ENCODE peak calls at places on chromosomes 7 and 10, in five cellular contexts. One of them, this sample, is unnamed.

GRCh38 chr10:97713351-97713827 is at the start of gene MARVELD1:
- DNase-seq in transverse colon: peak; percentile 70
- DNase-seq in HCT116: no peak
- DNase-seq in GM12878: no peak
- DNase-seq in suprapubic skin: peak; percentile 90
- DNase-seq in this sample: peak; percentile 66

GRCh38 chr10:30364391-30365268 is 15.6 kb upstream of the MTPAP start:
- DNase-seq in GM12878: no peak
- DNase-seq in transverse colon: no peak
- DNase-seq in HCT116: no peak
- DNase-seq in suprapubic skin: no peak
- DNase-seq in this sample: no peak

GRCh38 chr7:29980151-29980550 is 9.4 kb downstream of the SCRN1 start:
- DNase-seq in transverse colon: no peak
- DNase-seq in HCT116: no peak
- DNase-seq in GM12878: no peak
- DNase-seq in suprapubic skin: no peak
- DNase-seq in this sample: no peak

GRCh38 chr10:122033224-122033926 is 44.4 kb downstream of the TACC2 start:
- DNase-seq in suprapubic skin: no peak
- DNase-seq in GM12878: no peak
- DNase-seq in transverse colon: peak; percentile 72
- DNase-seq in HCT116: no peak
- DNase-seq in this sample: peak; percentile 60

GRCh38 chr7:71459137-71459536 is 327.2 kb downstream of the GALNT17 start:
- DNase-seq in HCT116: no peak
- DNase-seq in transverse colon: no peak
- DNase-seq in GM12878: no peak
- DNase-seq in suprapubic skin: no peak
- DNase-seq in this sample: no peak

GRCh38 chr7:157012113-157012547 is 1.7 kb upstream of the MNX1 start:
- DNase-seq in GM12878: no peak
- DNase-seq in HCT116: no peak
- DNase-seq in transverse colon: no peak
- DNase-seq in suprapubic skin: peak; percentile 2
- DNase-seq in this sample: no peak

GRCh38 chr7:127392182-127392565 is 334 bp downstream of the ZNF800 start:
- DNase-seq in suprapubic skin: peak; percentile 74
- DNase-seq in GM12878: no peak
- DNase-seq in transverse colon: peak; percentile 62
- DNase-seq in HCT116: no peak
- DNase-seq in this sample: peak; percentile 54

GRCh38 chr10:82529064-82529463 is 654.1 kb downstream of the NRG3 start:
- DNase-seq in GM12878: no peak
- DNase-seq in suprapubic skin: no peak
- DNase-seq in HCT116: no peak
- DNase-seq in transverse colon: no peak
- DNase-seq in this sample: no peak

GRCh38 chr10:6208781-6209235 is 6.1 kb downstream of the PFKFB3 start:
- DNase-seq in HCT116: no peak
- DNase-seq in suprapubic skin: no peak
- DNase-seq in transverse colon: no peak
- DNase-seq in GM12878: no peak
- DNase-seq in this sample: no peak

GRCh38 chr10:14873090-14873760 is 5.4 kb upstream of the SUV39H2 start:
- DNase-seq in GM12878: no peak
- DNase-seq in suprapubic skin: no peak
- DNase-seq in transverse colon: no peak
- DNase-seq in HCT116: no peak
- DNase-seq in this sample: no peak

GRCh38 chr7:75617634-75618234 is 121.0 kb downstream of the HIP1 start:
- DNase-seq in GM12878: peak; percentile 40
- DNase-seq in suprapubic skin: peak; percentile 78
- DNase-seq in HCT116: no peak
- DNase-seq in transverse colon: peak; percentile 45
- DNase-seq in this sample: no peak

GRCh38 chr10:100297242-100297641 is 10.8 kb upstream of the BLOC1S2 start:
- DNase-seq in transverse colon: no peak
- DNase-seq in suprapubic skin: no peak
- DNase-seq in GM12878: no peak
- DNase-seq in HCT116: no peak
- DNase-seq in this sample: no peak

GRCh38 chr10:60769406-60769805 is 8.9 kb upstream of the CDK1 start:
- DNase-seq in HCT116: no peak
- DNase-seq in transverse colon: no peak
- DNase-seq in suprapubic skin: no peak
- DNase-seq in GM12878: no peak
- DNase-seq in this sample: no peak

GRCh38 chr10:43304687-43305333 is 37.9 kb upstream of the RASGEF1A start:
- DNase-seq in transverse colon: peak; percentile 76
- DNase-seq in GM12878: no peak
- DNase-seq in suprapubic skin: peak; percentile 79
- DNase-seq in HCT116: no peak
- DNase-seq in this sample: peak; percentile 29

GRCh38 chr7:882336-883028 is 6.1 kb downstream of the GET4 start:
- DNase-seq in suprapubic skin: peak; percentile 40
- DNase-seq in GM12878: no peak
- DNase-seq in HCT116: no peak
- DNase-seq in transverse colon: no peak
- DNase-seq in this sample: no peak

GRCh38 chr7:122686360-122686878 is 12.5 kb downstream of the RNF133 start:
- DNase-seq in GM12878: no peak
- DNase-seq in HCT116: no peak
- DNase-seq in suprapubic skin: no peak
- DNase-seq in transverse colon: no peak
- DNase-seq in this sample: no peak

GRCh38 chr7:106542550-106543220 is 118.3 kb downstream of the CCDC71L start:
- DNase-seq in HCT116: peak; percentile 77
- DNase-seq in GM12878: peak; percentile 57
- DNase-seq in suprapubic skin: no peak
- DNase-seq in transverse colon: peak; percentile 73
- DNase-seq in this sample: peak; percentile 63

GRCh38 chr7:158016171-158017087 is 571.2 kb downstream of the PTPRN2 start:
- DNase-seq in transverse colon: no peak
- DNase-seq in GM12878: no peak
- DNase-seq in HCT116: no peak
- DNase-seq in suprapubic skin: peak; percentile 51
- DNase-seq in this sample: no peak

GRCh38 chr7:51288896-51289607 is 27.6 kb downstream of the COBL start:
- DNase-seq in GM12878: no peak
- DNase-seq in transverse colon: peak; percentile 60
- DNase-seq in suprapubic skin: no peak
- DNase-seq in HCT116: no peak
- DNase-seq in this sample: no peak

GRCh38 chr10:37680716-37681616 is 176.4 kb downstream of the ZNF248 start:
- DNase-seq in transverse colon: no peak
- DNase-seq in GM12878: no peak
- DNase-seq in suprapubic skin: peak; percentile 56
- DNase-seq in HCT116: no peak
- DNase-seq in this sample: no peak

GRCh38 chr7:108413337-108413736 is 42.9 kb downstream of the NRCAM start:
- DNase-seq in GM12878: no peak
- DNase-seq in suprapubic skin: no peak
- DNase-seq in HCT116: no peak
- DNase-seq in transverse colon: no peak
- DNase-seq in this sample: no peak

GRCh38 chr7:52936750-52937149 is 98.7 kb upstream of the POM121L12 start:
- DNase-seq in suprapubic skin: no peak
- DNase-seq in GM12878: no peak
- DNase-seq in HCT116: no peak
- DNase-seq in transverse colon: no peak
- DNase-seq in this sample: no peak

GRCh38 chr10:121300723-121301122 is 297.5 kb downstream of the FGFR2 start:
- DNase-seq in GM12878: no peak
- DNase-seq in HCT116: no peak
- DNase-seq in transverse colon: no peak
- DNase-seq in suprapubic skin: no peak
- DNase-seq in this sample: no peak

GRCh38 chr7:158829021-158829341 is 328 bp downstream of the ESYT2 start:
- DNase-seq in suprapubic skin: peak; percentile 88
- DNase-seq in GM12878: no peak
- DNase-seq in transverse colon: no peak
- DNase-seq in HCT116: no peak
- DNase-seq in this sample: peak; percentile 64

GRCh38 chr7:55593172-55593514 is 20.8 kb upstream of the VOPP1 start:
- DNase-seq in transverse colon: no peak
- DNase-seq in suprapubic skin: no peak
- DNase-seq in HCT116: no peak
- DNase-seq in GM12878: no peak
- DNase-seq in this sample: no peak

GRCh38 chr10:28922127-28922526 is 244.8 kb downstream of the BAMBI start:
- DNase-seq in GM12878: no peak
- DNase-seq in transverse colon: no peak
- DNase-seq in suprapubic skin: no peak
- DNase-seq in HCT116: no peak
- DNase-seq in this sample: no peak

GRCh38 chr10:42776681-42777080 is 5.9 kb upstream of the BMS1 start:
- DNase-seq in GM12878: no peak
- DNase-seq in transverse colon: no peak
- DNase-seq in suprapubic skin: no peak
- DNase-seq in HCT116: no peak
- DNase-seq in this sample: no peak

GRCh38 chr10:79335470-79336235 is 11.6 kb upstream of the PPIF start:
- DNase-seq in transverse colon: no peak
- DNase-seq in GM12878: no peak
- DNase-seq in suprapubic skin: no peak
- DNase-seq in HCT116: no peak
- DNase-seq in this sample: no peak

GRCh38 chr7:13179011-13179574 is 491.7 kb downstream of the ARL4A start:
- DNase-seq in suprapubic skin: no peak
- DNase-seq in HCT116: no peak
- DNase-seq in transverse colon: no peak
- DNase-seq in GM12878: no peak
- DNase-seq in this sample: no peak
- TF ChIP-seq CTCF in suprapubic skin: no peak
- TF ChIP-seq CTCF in HCT116: peak; percentile 36
- TF ChIP-seq CTCF in transverse colon: no peak
- TF ChIP-seq CTCF in GM12878: no peak
- TF ChIP-seq CTCF in this sample: no peak

DNA sequence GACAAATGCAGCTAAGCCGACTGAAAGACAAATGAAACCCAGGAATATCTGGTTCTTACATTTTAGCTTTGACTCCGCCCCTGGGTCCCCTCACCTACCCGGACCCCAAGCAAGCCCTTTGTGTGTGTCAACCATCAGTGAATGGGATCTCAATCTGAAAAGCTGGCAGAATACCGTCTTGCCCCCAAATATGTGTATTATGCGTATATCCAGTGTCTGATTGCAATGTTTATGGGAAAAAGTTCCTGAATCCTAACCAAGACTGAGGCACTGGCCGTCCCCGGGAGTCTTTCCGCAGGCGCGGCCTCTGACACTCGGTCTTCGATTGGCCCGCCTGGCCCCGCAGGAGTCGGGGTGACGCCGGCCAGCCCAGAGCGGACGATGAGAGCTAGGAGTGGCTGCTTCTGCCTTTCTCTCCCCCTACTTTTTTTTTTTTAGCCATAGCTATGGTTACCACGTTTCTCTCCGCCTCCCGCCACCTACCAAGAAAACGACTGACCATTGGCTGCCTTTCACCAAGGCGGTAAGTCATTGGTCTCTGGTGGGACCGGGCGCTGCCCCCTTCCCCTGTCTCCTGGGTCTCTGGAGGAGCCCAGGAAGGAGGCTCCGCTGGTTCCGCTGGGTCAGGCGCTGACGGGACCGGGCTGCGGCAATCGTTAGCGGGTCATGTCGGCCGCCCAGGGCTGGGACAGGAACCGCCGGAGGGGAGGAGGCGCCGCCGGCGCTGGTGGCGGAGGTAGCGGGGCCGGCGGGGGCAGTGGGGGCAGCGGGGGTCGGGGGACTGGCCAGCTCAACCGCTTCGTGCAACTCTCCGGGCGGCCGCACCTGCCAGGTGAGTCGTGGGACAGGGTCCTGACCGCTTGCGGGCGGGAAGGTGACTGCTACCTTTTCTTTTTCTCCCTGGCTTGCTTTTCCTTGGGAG is at the start of gene KLHDC10:
- DNase-seq in HCT116: peak; percentile 98
- DNase-seq in GM12878: peak; percentile 97
- DNase-seq in suprapubic skin: peak; percentile 98
- DNase-seq in transverse colon: peak; percentile 97
- DNase-seq in this sample: peak; percentile 98
- TF ChIP-seq POLR2A in HCT116: peak; percentile 62
- TF ChIP-seq POLR2A in GM12878: peak; percentile 74
- TF ChIP-seq POLR2A in suprapubic skin: no peak
- TF ChIP-seq POLR2A in transverse colon: peak; percentile 61
- TF ChIP-seq POLR2A in this sample: no peak

GRCh38 chr7:151686016-151686766 is 166.5 kb upstream of the RHEB start:
- DNase-seq in GM12878: no peak
- DNase-seq in transverse colon: no peak
- DNase-seq in HCT116: no peak
- DNase-seq in suprapubic skin: no peak
- DNase-seq in this sample: no peak

GRCh38 chr7:151688236-151688780 is 168.6 kb upstream of the RHEB start:
- DNase-seq in HCT116: no peak
- DNase-seq in GM12878: no peak
- DNase-seq in transverse colon: no peak
- DNase-seq in suprapubic skin: no peak
- DNase-seq in this sample: no peak

GRCh38 chr7:151689196-151689971 is 169.7 kb upstream of the RHEB start:
- DNase-seq in GM12878: no peak
- DNase-seq in transverse colon: no peak
- DNase-seq in HCT116: no peak
- DNase-seq in suprapubic skin: peak; percentile 74
- DNase-seq in this sample: peak; percentile 66

GRCh38 chr7:151686826-151687225 is 167.1 kb upstream of the RHEB start:
- DNase-seq in suprapubic skin: no peak
- DNase-seq in HCT116: no peak
- DNase-seq in transverse colon: no peak
- DNase-seq in GM12878: no peak
- DNase-seq in this sample: no peak

GRCh38 chr7:151687523-151688235 is 168.0 kb upstream of the RHEB start:
- DNase-seq in GM12878: no peak
- DNase-seq in transverse colon: peak; percentile 51
- DNase-seq in HCT116: peak; percentile 92
- DNase-seq in suprapubic skin: peak; percentile 87
- DNase-seq in this sample: peak; percentile 82
- TF ChIP-seq POLR2AphosphoS5 in GM12878: no peak
- TF ChIP-seq POLR2AphosphoS5 in transverse colon: no peak
- TF ChIP-seq POLR2AphosphoS5 in HCT116: peak; percentile 47
- TF ChIP-seq POLR2AphosphoS5 in suprapubic skin: no peak
- TF ChIP-seq POLR2AphosphoS5 in this sample: peak; percentile 58

GRCh38 chr10:47031251-47031952 is 120.2 kb downstream of the PTPN20 start:
- DNase-seq in suprapubic skin: peak; percentile 65
- DNase-seq in transverse colon: no peak
- DNase-seq in HCT116: peak; percentile 23
- DNase-seq in GM12878: no peak
- DNase-seq in this sample: peak; percentile 48
- TF ChIP-seq CTCF in suprapubic skin: no peak
- TF ChIP-seq CTCF in transverse colon: no peak
- TF ChIP-seq CTCF in HCT116: peak; percentile 37
- TF ChIP-seq CTCF in GM12878: peak; percentile 11
- TF ChIP-seq CTCF in this sample: no peak

This sample was measured in breast epithelium.